ENCODE peak calls at places on chromosomes 3 and 15, in ten cellular contexts. O is stomach, D is tibial artery, N is H1, F is IMR-90, V is kidney, I is lung, X is ovary, P is upper lobe of left lung, E is A549. S is an unnamed sample. For H3K4me1, the result is how much of the 10 kb centered on the place peaks cover.

GRCh38 chr3:189137416-189137815 is 34.4 kb upstream of the TPRG1 start:
- DNase-seq in O (no peak), D (no peak), N (no peak), F (no peak), V (no peak), I (no peak), X (no peak), P (no peak), E (no peak), S (no peak)

GRCh38 chr3:126052196-126053058 is 31.5 kb downstream of the SLC41A3 start:
- DNase-seq in O (no peak), D (no peak), N (no peak), F (no peak), V (no peak), I (peak), X (no peak), P (no peak), E (no peak), S (no peak)

GRCh38 chr3:110773413-110773954 is 298.1 kb upstream of the NECTIN3 start:
- DNase-seq in O (no peak), D (no peak), N (no peak), F (peak), V (no peak), I (no peak), X (no peak), P (no peak), E (peak), S (no peak)

GRCh38 chr3:43838877-43839276 is 148.1 kb downstream of the ABHD5 start:
- DNase-seq in O (no peak), D (no peak), N (no peak), F (no peak), V (no peak), I (no peak), X (no peak), P (no peak), E (peak), S (no peak)

GRCh38 chr3:126523745-126524428 is at the start of gene CHST13:
- DNase-seq in O (peak), D (no peak), N (peak), F (peak), V (peak), I (no peak), X (no peak), P (peak), E (peak), S (peak)

GRCh38 chr3:181711325-181712135 is at the start of gene SOX2:
- DNase-seq in O (peak), D (no peak), N (peak), F (peak), V (no peak), I (peak), X (peak), P (peak), E (peak), S (peak)

GRCh38 chr3:126752303-126753190 is 48.5 kb downstream of the CHCHD6 start:
- DNase-seq in O (peak), D (peak), N (peak), F (peak), V (peak), I (peak), X (peak), P (peak), E (peak), S (peak)

GRCh38 chr3:65889707-65890099 is 149.0 kb downstream of the MAGI1 start:
- DNase-seq in O (no peak), D (no peak), N (no peak), F (no peak), V (no peak), I (no peak), X (no peak), P (no peak), E (no peak), S (no peak)

GRCh38 chr15:68502398-68502901 is 70.5 kb upstream of the ITGA11 start:
- DNase-seq in O (no peak), D (no peak), N (peak), F (no peak), V (no peak), I (no peak), X (no peak), P (no peak), E (no peak), S (no peak)

GRCh38 chr3:10911350-10912002 is 81.1 kb upstream of the SLC6A1 start:
- DNase-seq in O (no peak), D (no peak), N (no peak), F (no peak), V (no peak), I (no peak), X (no peak), P (no peak), E (no peak), S (no peak)

GRCh38 chr3:49602877-49603411 is 48.7 kb downstream of the BSN start:
- DNase-seq in O (peak), D (no peak), N (no peak), F (no peak), V (no peak), I (no peak), X (no peak), P (no peak), E (no peak), S (no peak)

GRCh38 chr3:73399106-73399505 is 225.6 kb downstream of the PDZRN3 start:
- DNase-seq in O (no peak), D (no peak), N (no peak), F (peak), V (no peak), I (no peak), X (no peak), P (no peak), E (no peak), S (no peak)

GRCh38 chr3:153173758-153174516 is 11.9 kb downstream of the RAP2B start:
- DNase-seq in O (no peak), D (no peak), N (no peak), F (peak), V (no peak), I (no peak), X (no peak), P (no peak), E (peak), S (no peak)

GRCh38 chr3:197746801-197747237 is 2.9 kb upstream of the FYTTD1 start:
- DNase-seq in O (no peak), D (no peak), N (no peak), F (no peak), V (no peak), I (no peak), X (no peak), P (peak), E (no peak), S (peak)

GRCh38 chr3:194000100-194000499 is 135.8 kb upstream of the HES1 start:
- DNase-seq in O (no peak), D (no peak), N (no peak), F (no peak), V (no peak), I (no peak), X (no peak), P (no peak), E (no peak), S (no peak)

GRCh38 chr3:71022552-71023335 is 560.8 kb downstream of the FOXP1 start:
- DNase-seq in O (no peak), D (no peak), N (peak), F (peak), V (no peak), I (no peak), X (no peak), P (no peak), E (peak), S (no peak)

GRCh38 chr15:101528108-101528916 is 38.8 kb upstream of the PCSK6 start:
- DNase-seq in O (peak), D (peak), N (peak), F (no peak), V (peak), I (peak), X (peak), P (no peak), E (peak), S (peak)

GRCh38 chr3:195546130-195546560 is 3.0 kb upstream of the PPP1R2 start:
- DNase-seq in O (peak), D (peak), N (no peak), F (peak), V (peak), I (peak), X (peak), P (no peak), E (peak), S (peak)

GRCh38 chr3:38143511-38143910 is 5.0 kb downstream of the MYD88 start:
- DNase-seq in O (no peak), D (no peak), N (peak), F (no peak), V (no peak), I (peak), X (no peak), P (no peak), E (no peak), S (no peak)

GRCh38 chr3:65402597-65402996 is 636.1 kb downstream of the MAGI1 start:
- DNase-seq in O (no peak), D (peak), N (no peak), F (peak), V (no peak), I (no peak), X (no peak), P (no peak), E (peak), S (peak)

GRCh38 chr3:151008699-151009098 is 36.2 kb upstream of the CLRN1 start:
- DNase-seq in O (no peak), D (no peak), N (no peak), F (peak), V (no peak), I (no peak), X (no peak), P (no peak), E (peak), S (no peak)

GRCh38 chr3:166809520-166809919 is 570.6 kb downstream of the ZBBX start:
- DNase-seq in O (no peak), D (no peak), N (no peak), F (no peak), V (no peak), I (no peak), X (no peak), P (no peak), E (no peak), S (no peak)

GRCh38 chr3:41200669-41201021 is 1.3 kb downstream of the CTNNB1 start:
- DNase-seq in O (no peak), D (peak), N (no peak), F (peak), V (no peak), I (no peak), X (no peak), P (peak), E (no peak), S (no peak)

DNA sequence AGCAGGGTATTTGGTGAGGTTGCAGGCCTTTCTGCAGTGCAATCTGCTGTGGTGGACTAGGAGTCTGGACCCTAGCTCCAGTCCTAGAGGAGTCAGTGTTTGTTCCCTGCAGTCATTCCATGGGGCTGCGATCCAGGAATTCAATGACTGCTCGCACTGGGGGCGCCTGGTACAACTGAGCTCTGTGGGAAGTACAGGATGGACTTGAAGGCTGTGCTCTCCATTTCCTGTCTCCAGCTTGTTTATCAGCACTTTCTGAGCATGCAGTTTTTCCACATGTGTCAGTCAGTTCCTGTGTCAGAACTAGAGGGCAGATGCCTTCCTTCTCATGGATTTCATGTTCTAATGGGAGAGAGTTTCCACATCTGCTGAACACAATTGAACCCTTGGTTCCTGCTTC is 46.7 kb downstream of the PDHB start:
- DNase-seq in O (peak), D (peak), N (no peak), F (peak), V (peak), I (no peak), X (peak), P (peak), E (no peak), S (peak)
- TF ChIP-seq CTCF in O (no peak), D (no peak), N (no peak), F (no peak), V (no peak), I (no peak), X (no peak), P (no peak), E (no peak), S (no peak)

DNA sequence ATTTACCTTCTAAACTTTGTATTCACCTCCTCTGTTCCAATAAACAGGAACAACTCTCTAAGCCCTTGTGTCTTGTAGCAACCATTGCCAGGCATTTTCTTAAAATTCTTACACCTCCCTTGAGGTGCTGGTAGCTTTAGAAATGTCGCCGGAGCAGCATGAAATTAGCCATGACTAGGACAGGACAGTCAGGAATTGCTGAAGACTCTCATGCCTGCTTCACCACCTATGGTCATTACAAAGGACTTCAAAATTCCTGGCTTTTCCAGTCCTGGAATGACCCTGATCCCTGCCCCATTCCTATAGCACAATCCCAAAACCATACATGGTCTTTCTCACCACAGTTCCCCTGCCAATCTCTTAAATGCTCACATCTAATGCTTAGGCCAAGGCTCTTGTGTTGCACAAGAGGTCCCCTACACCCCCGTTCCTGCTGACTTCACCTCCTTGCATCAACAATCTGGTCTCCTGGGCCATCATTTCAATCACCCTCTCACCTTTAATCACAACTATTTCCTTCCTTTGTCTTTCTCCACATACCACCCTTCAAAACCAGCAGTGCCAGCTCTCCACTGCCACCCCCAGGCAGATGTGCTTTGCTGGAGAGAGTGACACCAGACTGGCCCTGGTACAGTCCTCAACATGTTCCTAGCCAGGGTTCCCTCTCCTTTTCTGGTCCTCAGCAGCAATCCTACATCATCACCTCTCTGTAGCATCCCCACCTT is 113.2 kb upstream of the TJP1 start:
- DNase-seq in O (peak), D (no peak), N (no peak), F (no peak), V (no peak), I (no peak), X (no peak), P (no peak), E (peak), S (no peak)
- H3K4me1 ChIP-seq in O (under half), D (under half), N (under half), F (under half), V (under half), I (under half), X (under half), P (under half), E (half or more), S (under half)

DNA sequence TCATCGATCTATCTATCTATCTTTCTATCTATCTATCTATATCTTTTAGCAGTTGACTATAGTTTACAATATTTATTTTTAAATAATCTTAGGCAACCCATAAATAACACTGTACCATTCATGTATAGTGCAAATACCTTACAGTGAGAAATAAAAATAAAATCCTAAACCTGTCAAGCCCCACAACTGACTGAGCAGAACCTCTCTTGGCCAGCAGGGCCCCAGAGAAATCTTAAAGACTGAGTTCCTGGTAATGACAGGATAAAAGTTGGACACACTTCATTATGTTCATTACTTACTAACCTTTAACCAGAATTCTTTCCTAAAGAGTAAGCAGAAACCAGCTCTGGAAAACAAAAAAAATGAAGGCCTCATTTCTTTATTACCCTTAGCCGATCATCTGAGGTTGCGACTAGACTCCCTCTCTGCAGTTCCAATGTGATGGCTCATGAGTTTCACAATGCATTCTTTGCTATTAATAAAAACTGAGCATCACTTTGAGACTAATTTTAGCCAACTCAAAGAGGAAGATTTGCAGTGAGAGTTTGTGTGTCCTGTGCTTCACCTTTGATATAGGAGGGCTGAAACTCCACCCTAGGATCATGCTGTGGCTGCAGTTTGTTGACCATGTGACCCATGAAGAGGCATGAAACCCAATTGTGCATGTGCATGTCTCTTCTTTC is 1072.0 kb downstream of the NSUN3 start:
- DNase-seq in O (no peak), D (no peak), N (no peak), F (no peak), V (no peak), I (no peak), X (no peak), P (no peak), E (no peak), S (no peak)
- TF ChIP-seq CTCF in O (no peak), D (no peak), N (no peak), F (no peak), V (no peak), I (no peak), X (no peak), P (no peak), E (no peak), S (no peak)

GRCh38 chr3:44989141-44989540 is 13.1 kb downstream of the EXOSC7 start:
- DNase-seq in O (no peak), D (no peak), N (no peak), F (no peak), V (no peak), I (no peak), X (no peak), P (no peak), E (no peak), S (no peak)

GRCh38 chr3:44991326-44991725 is 15.3 kb downstream of the EXOSC7 start:
- DNase-seq in O (no peak), D (no peak), N (no peak), F (no peak), V (no peak), I (no peak), X (no peak), P (no peak), E (no peak), S (no peak)

GRCh38 chr3:44987318-44987717 is 11.3 kb downstream of the EXOSC7 start:
- DNase-seq in O (no peak), D (no peak), N (no peak), F (no peak), V (no peak), I (no peak), X (no peak), P (no peak), E (no peak), S (no peak)

GRCh38 chr3:44988073-44988472 is 12.0 kb downstream of the EXOSC7 start:
- DNase-seq in O (no peak), D (no peak), N (no peak), F (no peak), V (no peak), I (no peak), X (no peak), P (no peak), E (no peak), S (no peak)

DNA sequence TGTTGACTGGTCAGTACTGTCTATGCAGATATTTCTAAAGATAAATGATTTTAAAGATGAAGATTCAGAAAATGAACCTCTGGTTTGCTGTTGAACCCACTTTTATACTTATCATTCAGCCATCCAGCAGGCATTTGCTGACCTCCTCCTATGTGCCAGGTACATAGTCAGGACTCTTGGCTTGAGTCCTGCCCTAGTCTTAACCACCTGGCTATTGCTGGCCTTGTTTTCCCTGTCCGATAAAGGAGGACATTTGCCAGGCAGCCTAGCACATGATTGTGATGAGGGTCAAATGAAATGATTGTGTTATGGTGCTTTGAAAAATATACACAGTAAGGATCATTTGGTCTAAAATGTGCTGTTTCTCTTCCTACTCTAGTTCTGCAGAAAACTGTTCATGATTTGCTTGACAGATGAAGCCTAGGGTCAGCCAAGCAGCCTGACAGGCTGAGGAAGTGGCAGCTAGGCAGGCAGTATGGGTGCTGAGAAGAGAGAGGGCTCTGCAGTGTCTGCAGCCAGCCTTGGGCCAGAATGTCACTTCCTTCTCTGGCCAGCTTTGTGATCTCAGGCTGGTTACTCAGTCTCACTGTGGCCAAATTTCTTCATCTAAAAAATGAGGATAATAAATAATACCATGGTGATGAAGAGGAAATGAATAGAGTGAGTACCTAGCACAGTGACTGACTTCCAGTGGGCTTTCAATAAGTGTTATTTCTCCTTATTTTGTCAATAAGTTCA is 13.8 kb downstream of the EXOSC7 start:
- DNase-seq in O (peak), D (no peak), N (no peak), F (no peak), V (no peak), I (no peak), X (no peak), P (no peak), E (no peak), S (no peak)
- H3K4me1 ChIP-seq in O (under half), D (under half), N (under half), F (under half), V (under half), I (under half), X (under half), P (under half), E (under half), S (under half)